ENCODE peak calls at places on chromosomes 3 and 15, in seven cellular contexts. X is T-cell, G is AG08396, A is DMS 273 treated with DMSO at 0.1 percent for 48 hours, K is adipocyte, M is NCI-H460, J is HEK293T. U is an unnamed sample.

GRCh38 chr3:167032267-167032876 is 347.7 kb downstream of the ZBBX start:
- DNase-seq in A (peak), J (peak), G (peak), K (peak), X (no peak), M (peak), U (peak)

GRCh38 chr3:133895208-133896001 is at the start of gene RAB6B:
- DNase-seq in A (peak), G (peak), M (peak), X (no peak), J (peak), K (peak), U (peak)

GRCh38 chr15:90716317-90716975 is 700 bp upstream of the BLM start:
- DNase-seq in J (no peak), A (no peak), G (peak), M (no peak), X (no peak), K (peak), U (peak)

GRCh38 chr15:28917791-28918140 is 32.0 kb downstream of the APBA2 start:
- DNase-seq in M (no peak), G (no peak), X (no peak), K (no peak), J (no peak), A (no peak), U (no peak)

GRCh38 chr3:41267975-41268640 is 68.8 kb downstream of the CTNNB1 start:
- DNase-seq in A (no peak), K (peak), J (no peak), G (peak), X (no peak), M (peak), U (peak)

GRCh38 chr3:39126532-39127071 is 19.1 kb downstream of the TTC21A start:
- DNase-seq in A (no peak), G (no peak), J (no peak), K (peak), X (no peak), M (peak), U (peak)

GRCh38 chr15:57505949-57506391 is 85.7 kb upstream of the MYZAP start:
- DNase-seq in G (no peak), X (no peak), M (peak), J (no peak), A (no peak), K (peak), U (peak)

GRCh38 chr3:20043398-20043797 is 3.2 kb downstream of the KAT2B start:
- DNase-seq in A (no peak), K (peak), J (no peak), X (peak), G (no peak), M (no peak), U (peak)

GRCh38 chr3:50675179-50676030 is 678 bp downstream of the DOCK3 start:
- DNase-seq in X (peak), A (no peak), J (peak), K (peak), G (no peak), M (peak), U (no peak)

GRCh38 chr3:171620825-171621434 is 160.7 kb upstream of the TNIK start:
- DNase-seq in G (no peak), K (no peak), J (peak), A (no peak), M (no peak), X (no peak), U (no peak)

GRCh38 chr3:118809696-118810498 is 224.7 kb downstream of the IGSF11 start:
- DNase-seq in K (no peak), J (no peak), X (no peak), A (no peak), G (no peak), M (no peak), U (no peak)

GRCh38 chr3:111159391-111159790 is 87.8 kb downstream of the NECTIN3 start:
- DNase-seq in X (no peak), A (no peak), J (no peak), K (peak), M (no peak), G (no peak), U (peak)

GRCh38 chr15:70017796-70018195 is 79.9 kb downstream of the TLE3 start:
- DNase-seq in K (no peak), G (no peak), J (no peak), X (no peak), A (no peak), M (no peak), U (no peak)

GRCh38 chr15:38707802-38708671 is 143.4 kb upstream of the RASGRP1 start:
- DNase-seq in K (peak), X (no peak), G (peak), M (peak), A (no peak), J (peak), U (peak)

GRCh38 chr3:197197334-197197733 is 101.1 kb downstream of the DLG1 start:
- DNase-seq in M (no peak), K (no peak), X (no peak), A (no peak), G (no peak), J (no peak), U (no peak)

GRCh38 chr3:2851835-2852234 is 258.3 kb downstream of the IL5RA start:
- DNase-seq in M (no peak), K (no peak), A (no peak), J (no peak), G (no peak), X (no peak), U (no peak)

GRCh38 chr15:39287322-39288195 is 293.3 kb upstream of the THBS1 start:
- DNase-seq in K (no peak), J (no peak), M (no peak), G (no peak), A (peak), X (no peak), U (peak)

GRCh38 chr3:126197854-126198584 is 17.6 kb upstream of the ALDH1L1 start:
- DNase-seq in K (peak), X (peak), A (peak), G (peak), M (peak), J (peak), U (peak)

GRCh38 chr15:40006003-40006402 is 33.0 kb downstream of the SRP14 start:
- DNase-seq in G (no peak), X (no peak), M (no peak), A (no peak), J (no peak), K (peak), U (peak)

GRCh38 chr3:38140326-38141172 is 2.1 kb downstream of the MYD88 start:
- DNase-seq in M (no peak), X (no peak), G (no peak), K (no peak), A (no peak), J (no peak), U (no peak)

GRCh38 chr3:170639003-170639402 is 53.1 kb upstream of the SLC7A14 start:
- DNase-seq in K (no peak), A (no peak), G (no peak), M (no peak), J (no peak), X (no peak), U (no peak)

GRCh38 chr3:124671123-124671522 is 59.1 kb upstream of the UMPS start:
- DNase-seq in X (peak), A (no peak), J (no peak), K (no peak), M (no peak), G (no peak), U (no peak)

GRCh38 chr3:9226326-9226725 is 23.1 kb downstream of the SRGAP3 start:
- DNase-seq in J (no peak), M (no peak), A (no peak), G (no peak), X (no peak), K (peak), U (peak)

GRCh38 chr3:186307594-186307993 is 54.4 kb downstream of the DGKG start:
- DNase-seq in X (no peak), J (peak), A (no peak), K (peak), G (peak), M (peak), U (peak)

GRCh38 chr3:182370949-182371348 is 422.4 kb upstream of the ATP11B start:
- DNase-seq in G (no peak), A (no peak), X (no peak), J (no peak), M (no peak), K (no peak), U (no peak)

GRCh38 chr3:128293930-128294329 is 140.6 kb downstream of the EEFSEC start:
- DNase-seq in X (no peak), A (no peak), M (no peak), G (no peak), K (no peak), J (no peak), U (no peak)

GRCh38 chr15:56805466-56806146 is 72.3 kb upstream of the ZNF280D start:
- DNase-seq in G (peak), J (no peak), K (peak), X (no peak), A (no peak), M (peak), U (peak)

GRCh38 chr3:185983495-185984141 is 45.8 kb upstream of the TRA2B start:
- DNase-seq in K (peak), A (peak), J (peak), G (peak), M (peak), X (peak), U (peak)

GRCh38 chr3:186081678-186082077 is 27.2 kb downstream of the ETV5 start:
- DNase-seq in K (no peak), J (no peak), M (no peak), G (no peak), X (no peak), A (no peak), U (no peak)

GRCh38 chr15:39286706-39287105 is 294.2 kb upstream of the THBS1 start:
- DNase-seq in M (no peak), A (no peak), K (no peak), G (no peak), X (no peak), J (no peak), U (peak)

GRCh38 chr3:194686816-194687637 is 1.3 kb downstream of the FAM43A start:
- DNase-seq in G (peak), M (no peak), J (no peak), A (peak), K (peak), X (peak), U (peak)

GRCh38 chr15:62067448-62068044 is 769 bp downstream of the C2CD4A start:
- DNase-seq in G (no peak), A (no peak), K (peak), X (peak), M (no peak), J (peak), U (peak)

GRCh38 chr3:4061201-4061600 is 242.0 kb upstream of the SETMAR start:
- DNase-seq in K (no peak), A (no peak), J (no peak), X (no peak), G (no peak), M (no peak), U (no peak)

U was measured in AG10803.